ENCODE peak calls at places on chromosomes 12 and 14, in six cellular contexts. A is dorsolateral prefrontal cortex, F is astrocyte, U is heart right ventricle, B is A549, R is WTC11. L is an unnamed sample.
A peak's percentile ranks its signal among the peaks of the same experiment; 100 is the strongest.

GRCh38 chr12:8781326-8781725 is 41.1 kb upstream of the A2ML1 start:
- DNase-seq in A (peak; percentile 58), F (no peak), U (no peak), B (no peak), R (no peak), L (no peak)

GRCh38 chr12:92108651-92109050 is 37.0 kb downstream of the BTG1 start:
- DNase-seq in A (peak; percentile 36), F (no peak), U (no peak), B (peak; percentile 42), R (no peak), L (no peak)

GRCh38 chr12:76859621-76860020 is 19.2 kb downstream of the CSRP2 start:
- DNase-seq in A (no peak), F (peak; percentile 39), U (no peak), B (no peak), R (no peak), L (no peak)

GRCh38 chr14:22465201-22465835 is 123.7 kb downstream of the DAD1 start:
- DNase-seq in A (no peak), F (no peak), U (no peak), B (no peak), R (no peak), L (no peak)

GRCh38 chr14:52551696-52552062 is 626 bp downstream of the TXNDC16 start:
- DNase-seq in A (no peak), F (peak; percentile 26), U (no peak), B (peak; percentile 30), R (no peak), L (no peak)

GRCh38 chr12:67909091-67909531 is 80.1 kb upstream of the IFNG-AS1 start:
- DNase-seq in A (no peak), F (peak; percentile 94), U (no peak), B (no peak), R (no peak), L (no peak)

GRCh38 chr12:108689314-108690190 is 41.8 kb downstream of the CORO1C start:
- DNase-seq in A (no peak), F (peak; percentile 49), U (no peak), B (peak; percentile 70), R (no peak), L (no peak)

GRCh38 chr14:61322799-61323290 is 1.5 kb downstream of the PRKCH start:
- DNase-seq in A (no peak), F (no peak), U (no peak), B (peak; percentile 16), R (no peak), L (no peak)

GRCh38 chr12:121102307-121102706 is 30.4 kb upstream of the P2RX7 start:
- DNase-seq in A (no peak), F (no peak), U (no peak), B (no peak), R (no peak), L (no peak)

GRCh38 chr12:49554266-49554665 is 13.7 kb downstream of the MCRS1 start:
- DNase-seq in A (no peak), F (no peak), U (no peak), B (no peak), R (no peak), L (no peak)

GRCh38 chr12:103589517-103589916 is 2.4 kb downstream of the STAB2 start:
- DNase-seq in A (no peak), F (no peak), U (no peak), B (no peak), R (no peak), L (no peak)

GRCh38 chr12:103586791-103587370 is at the start of gene STAB2:
- DNase-seq in A (no peak), F (no peak), U (no peak), B (no peak), R (no peak), L (no peak)

GRCh38 chr12:103583008-103583407 is 4.1 kb upstream of the STAB2 start:
- DNase-seq in A (no peak), F (no peak), U (no peak), B (no peak), R (no peak), L (no peak)

GRCh38 chr12:103588680-103589079 is 1.6 kb downstream of the STAB2 start:
- DNase-seq in A (no peak), F (no peak), U (no peak), B (no peak), R (no peak), L (no peak)

DNA sequence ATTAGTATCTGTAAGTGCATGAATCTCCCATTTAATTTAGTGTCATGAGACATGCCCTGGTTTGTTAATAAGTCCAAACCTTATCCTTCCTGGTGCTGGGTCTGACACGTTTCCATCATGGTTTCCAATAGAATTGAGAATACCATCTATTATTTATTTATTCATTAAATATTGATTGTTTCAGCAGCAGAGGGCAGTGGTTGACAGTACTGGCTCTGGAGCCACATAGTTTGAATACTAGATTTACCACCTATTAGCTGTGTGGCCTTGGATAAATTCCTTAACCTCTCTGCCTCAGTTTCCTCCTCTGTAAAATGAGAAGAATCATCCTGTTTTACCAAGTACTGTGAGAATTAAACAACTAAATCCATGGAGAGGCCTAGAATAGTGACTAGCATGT is 941 bp upstream of the STAB2 start:
- DNase-seq in A (no peak), F (no peak), U (no peak), B (no peak), R (no peak), L (no peak)
- TF ChIP-seq CTCF in A (no peak), F (no peak), U (no peak), B (peak; percentile 6), R (no peak), L (no peak)

DNA sequence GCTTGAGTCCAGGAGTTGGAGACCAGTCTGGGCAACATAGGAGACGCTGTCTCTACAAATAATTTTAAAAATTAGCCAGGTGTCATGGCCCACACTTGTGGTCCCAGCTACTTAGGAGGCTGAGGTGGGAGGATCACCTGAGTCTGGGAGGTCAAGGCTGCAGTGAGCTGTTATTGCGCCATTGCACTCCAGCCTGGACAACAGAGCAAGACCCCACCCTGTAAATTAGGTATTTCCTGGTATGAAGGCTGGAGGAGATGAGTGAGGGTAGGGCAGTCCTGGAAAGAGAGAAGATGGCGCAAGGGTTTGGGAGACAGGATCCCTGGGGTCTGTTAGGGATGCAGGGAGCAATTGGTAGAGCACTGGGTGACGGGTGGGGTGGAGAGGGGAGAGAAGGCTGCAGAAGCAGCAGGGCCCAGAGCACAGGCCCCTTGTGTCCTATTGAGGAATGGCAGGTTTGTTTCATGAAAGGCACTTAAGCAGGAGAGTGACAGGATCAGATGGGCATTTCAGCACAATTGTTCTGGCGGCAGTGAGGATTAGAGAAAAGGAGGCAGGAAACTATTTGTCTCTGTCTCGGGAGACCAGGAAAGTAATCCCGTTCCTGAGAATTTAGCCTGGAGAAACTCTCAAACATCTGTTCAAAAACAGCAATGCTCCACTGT is 47.2 kb upstream of the KTN1 start:
- DNase-seq in A (no peak), F (no peak), U (no peak), B (no peak), R (no peak), L (no peak)
- TF ChIP-seq CTCF in A (no peak), F (no peak), U (no peak), B (no peak), R (peak; percentile 20), L (peak; percentile 33)

GRCh38 chr12:113310489-113310888 is 24.4 kb downstream of the SLC8B1 start:
- DNase-seq in A (no peak), F (no peak), U (no peak), B (peak; percentile 71), R (no peak), L (no peak)
- TF ChIP-seq CTCF in A (no peak), F (peak; percentile 10), U (no peak), B (peak; percentile 27), R (no peak), L (no peak)

DNA sequence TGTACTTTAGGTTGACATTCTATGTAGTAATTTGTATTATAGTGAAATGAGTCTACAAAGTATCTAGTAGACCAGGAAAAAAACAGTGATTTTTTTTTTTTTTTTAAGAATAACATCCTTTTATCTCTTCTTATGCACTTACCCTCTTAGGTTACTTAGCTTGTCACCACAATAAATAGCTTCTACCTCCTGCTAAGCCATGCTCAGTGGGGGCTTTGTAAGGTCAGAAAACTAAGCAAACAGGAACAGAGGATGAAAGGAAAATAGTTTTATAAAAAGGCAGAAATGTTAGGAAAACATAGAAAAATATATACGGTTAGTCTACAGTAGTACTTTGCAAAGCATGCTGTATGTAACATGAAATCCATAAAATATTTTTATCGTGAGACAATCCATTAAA is 385.3 kb upstream of the ATXN7L3B start:
- DNase-seq in A (no peak), F (no peak), U (no peak), B (no peak), R (no peak), L (no peak)
- TF ChIP-seq CTCF in A (no peak), F (no peak), U (no peak), B (no peak), R (no peak), L (no peak)

DNA sequence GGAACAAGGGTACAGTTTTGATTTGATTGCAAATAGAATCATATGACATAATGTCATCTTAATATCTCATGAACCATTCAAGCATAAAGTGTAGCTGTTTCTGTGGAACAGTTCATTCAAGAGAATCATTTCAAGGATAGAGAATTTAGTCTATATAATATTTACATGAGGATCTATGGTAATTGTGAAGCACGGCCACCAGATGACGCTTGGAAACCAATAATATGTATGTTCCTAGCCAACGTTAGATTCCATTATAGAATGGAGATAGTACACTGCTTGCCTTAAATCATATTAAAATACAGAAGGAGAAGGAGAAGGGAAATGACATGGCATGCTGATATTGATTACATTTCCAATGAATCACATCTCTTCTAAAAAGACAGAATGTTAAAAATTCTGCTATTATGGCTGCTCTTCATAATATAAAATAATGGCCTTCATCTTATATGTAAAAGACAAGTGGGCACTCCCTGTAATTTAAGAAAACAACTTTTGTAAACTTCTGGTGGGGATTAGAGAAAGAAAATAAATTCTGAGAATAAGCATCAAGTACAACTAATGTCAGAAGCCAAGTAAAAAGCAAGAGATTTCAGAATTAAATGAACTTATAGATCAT is 351.0 kb downstream of the NAV3 start:
- DNase-seq in A (peak; percentile 17), F (no peak), U (no peak), B (peak; percentile 65), R (peak; percentile 23), L (no peak)
- TF ChIP-seq CTCF in A (no peak), F (peak; percentile 31), U (no peak), B (peak; percentile 85), R (no peak), L (peak; percentile 65)

DNA sequence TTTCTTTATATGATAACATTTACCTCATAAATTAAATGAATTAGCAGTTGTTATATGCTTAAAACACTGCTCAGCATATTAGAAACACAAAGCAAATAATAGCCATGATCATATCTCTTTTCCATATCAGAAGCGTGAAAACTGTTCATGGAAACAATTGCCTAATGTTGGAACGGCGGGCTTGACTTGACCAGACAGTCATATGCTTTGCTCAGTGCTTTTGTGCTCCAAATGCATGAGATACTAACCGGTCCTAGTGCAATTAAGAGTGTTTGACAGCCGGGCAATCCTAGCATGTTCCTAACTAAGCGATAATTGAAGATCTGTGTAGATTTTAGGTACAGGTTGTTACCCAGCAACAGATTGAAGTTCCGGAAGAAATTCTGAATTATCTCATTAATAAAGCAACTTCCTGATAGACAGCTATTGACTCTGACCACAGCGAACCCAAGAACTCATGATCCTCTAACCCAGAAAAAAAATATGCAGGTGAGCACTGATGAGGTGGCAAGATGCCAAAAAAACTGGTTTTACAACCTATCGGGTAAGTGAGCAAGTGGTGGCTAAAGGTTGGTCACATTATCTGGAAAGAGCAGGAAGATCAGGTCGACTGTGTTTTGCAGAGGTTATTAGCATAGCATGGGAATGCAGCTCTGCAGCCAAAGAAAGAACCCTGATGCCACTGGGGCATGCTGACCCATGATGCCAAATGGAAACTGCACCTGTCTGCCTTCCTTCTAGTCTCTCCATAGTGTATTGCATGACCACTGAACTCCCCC is 23.7 kb downstream of the BHLHE41 start:
- DNase-seq in A (no peak), F (no peak), U (no peak), B (no peak), R (no peak), L (no peak)
- TF ChIP-seq CTCF in A (no peak), F (no peak), U (no peak), B (no peak), R (no peak), L (no peak)

L was measured in progenitor cell of endocrine pancreas.